ENCODE peak calls at places on chromosomes 5 and 9, in six cellular contexts. One of them, this sample, is unnamed.
A peak's percentile ranks its signal among the peaks of the same experiment; 100 is the strongest.

GRCh38 chr5:144187699-144188294 is 17.1 kb downstream of the KCTD16 start:
- DNase-seq in SW480: no peak
- DNase-seq in AG09309: peak; percentile 95
- DNase-seq in LHCN-M2: peak; percentile 91
- DNase-seq in aorta: peak; percentile 82
- DNase-seq in stimulated activated effector memory CD8-positive, alpha-beta T cell treated with anti-CD3 and anti-CD28 coated beads, Interleukin-12 subunit alpha, Interleukin-12 subunit beta, amount 100 ng/mL, for 72 hours: peak; percentile 40
- DNase-seq in this sample: peak; percentile 76

GRCh38 chr9:32969270-32969669 is 32.2 kb downstream of the APTX start:
- DNase-seq in SW480: no peak
- DNase-seq in AG09309: no peak
- DNase-seq in LHCN-M2: peak; percentile 79
- DNase-seq in aorta: no peak
- DNase-seq in stimulated activated effector memory CD8-positive, alpha-beta T cell treated with anti-CD3 and anti-CD28 coated beads, Interleukin-12 subunit alpha, Interleukin-12 subunit beta, amount 100 ng/mL, for 72 hours: no peak
- DNase-seq in this sample: no peak

GRCh38 chr5:10729320-10730133 is 31.5 kb downstream of the DAP start:
- DNase-seq in SW480: no peak
- DNase-seq in AG09309: no peak
- DNase-seq in LHCN-M2: no peak
- DNase-seq in aorta: peak; percentile 66
- DNase-seq in stimulated activated effector memory CD8-positive, alpha-beta T cell treated with anti-CD3 and anti-CD28 coated beads, Interleukin-12 subunit alpha, Interleukin-12 subunit beta, amount 100 ng/mL, for 72 hours: no peak
- DNase-seq in this sample: no peak

GRCh38 chr5:158434749-158435148 is 575.8 kb upstream of the CLINT1 start:
- DNase-seq in SW480: no peak
- DNase-seq in AG09309: no peak
- DNase-seq in LHCN-M2: no peak
- DNase-seq in aorta: no peak
- DNase-seq in stimulated activated effector memory CD8-positive, alpha-beta T cell treated with anti-CD3 and anti-CD28 coated beads, Interleukin-12 subunit alpha, Interleukin-12 subunit beta, amount 100 ng/mL, for 72 hours: no peak
- DNase-seq in this sample: no peak

GRCh38 chr9:114723926-114724325 is 41.9 kb upstream of the TEX48 start:
- DNase-seq in SW480: no peak
- DNase-seq in AG09309: no peak
- DNase-seq in LHCN-M2: peak; percentile 26
- DNase-seq in aorta: no peak
- DNase-seq in stimulated activated effector memory CD8-positive, alpha-beta T cell treated with anti-CD3 and anti-CD28 coated beads, Interleukin-12 subunit alpha, Interleukin-12 subunit beta, amount 100 ng/mL, for 72 hours: no peak
- DNase-seq in this sample: no peak

GRCh38 chr9:84667571-84668203 is 1.8 kb upstream of the NTRK2 start:
- DNase-seq in SW480: peak; percentile 62
- DNase-seq in AG09309: no peak
- DNase-seq in LHCN-M2: no peak
- DNase-seq in aorta: no peak
- DNase-seq in stimulated activated effector memory CD8-positive, alpha-beta T cell treated with anti-CD3 and anti-CD28 coated beads, Interleukin-12 subunit alpha, Interleukin-12 subunit beta, amount 100 ng/mL, for 72 hours: no peak
- DNase-seq in this sample: no peak

GRCh38 chr5:113053614-113054013 is 77.0 kb downstream of the DCP2 start:
- DNase-seq in SW480: no peak
- DNase-seq in AG09309: no peak
- DNase-seq in LHCN-M2: peak; percentile 82
- DNase-seq in aorta: no peak
- DNase-seq in stimulated activated effector memory CD8-positive, alpha-beta T cell treated with anti-CD3 and anti-CD28 coated beads, Interleukin-12 subunit alpha, Interleukin-12 subunit beta, amount 100 ng/mL, for 72 hours: no peak
- DNase-seq in this sample: no peak

GRCh38 chr5:58491216-58491892 is at the start of gene GAPT:
- DNase-seq in SW480: no peak
- DNase-seq in AG09309: no peak
- DNase-seq in LHCN-M2: no peak
- DNase-seq in aorta: no peak
- DNase-seq in stimulated activated effector memory CD8-positive, alpha-beta T cell treated with anti-CD3 and anti-CD28 coated beads, Interleukin-12 subunit alpha, Interleukin-12 subunit beta, amount 100 ng/mL, for 72 hours: no peak
- DNase-seq in this sample: no peak

GRCh38 chr9:72037571-72037970 is 22.8 kb downstream of the C9orf57 start:
- DNase-seq in SW480: no peak
- DNase-seq in AG09309: no peak
- DNase-seq in LHCN-M2: no peak
- DNase-seq in aorta: no peak
- DNase-seq in stimulated activated effector memory CD8-positive, alpha-beta T cell treated with anti-CD3 and anti-CD28 coated beads, Interleukin-12 subunit alpha, Interleukin-12 subunit beta, amount 100 ng/mL, for 72 hours: no peak
- DNase-seq in this sample: no peak

GRCh38 chr5:150626853-150627276 is 13.6 kb upstream of the SYNPO start:
- DNase-seq in SW480: no peak
- DNase-seq in AG09309: no peak
- DNase-seq in LHCN-M2: no peak
- DNase-seq in aorta: peak; percentile 81
- DNase-seq in stimulated activated effector memory CD8-positive, alpha-beta T cell treated with anti-CD3 and anti-CD28 coated beads, Interleukin-12 subunit alpha, Interleukin-12 subunit beta, amount 100 ng/mL, for 72 hours: no peak
- DNase-seq in this sample: peak; percentile 70

GRCh38 chr5:149464796-149465489 is 85.9 kb upstream of the IL17B start:
- DNase-seq in SW480: no peak
- DNase-seq in AG09309: no peak
- DNase-seq in LHCN-M2: no peak
- DNase-seq in aorta: peak; percentile 80
- DNase-seq in stimulated activated effector memory CD8-positive, alpha-beta T cell treated with anti-CD3 and anti-CD28 coated beads, Interleukin-12 subunit alpha, Interleukin-12 subunit beta, amount 100 ng/mL, for 72 hours: no peak
- DNase-seq in this sample: no peak

GRCh38 chr9:72290311-72290710 is 74.7 kb downstream of the ZFAND5 start:
- DNase-seq in SW480: no peak
- DNase-seq in AG09309: no peak
- DNase-seq in LHCN-M2: no peak
- DNase-seq in aorta: no peak
- DNase-seq in stimulated activated effector memory CD8-positive, alpha-beta T cell treated with anti-CD3 and anti-CD28 coated beads, Interleukin-12 subunit alpha, Interleukin-12 subunit beta, amount 100 ng/mL, for 72 hours: no peak
- DNase-seq in this sample: no peak

GRCh38 chr5:953535-954449 is 54.8 kb upstream of the NKD2 start:
- DNase-seq in SW480: no peak
- DNase-seq in AG09309: no peak
- DNase-seq in LHCN-M2: no peak
- DNase-seq in aorta: no peak
- DNase-seq in stimulated activated effector memory CD8-positive, alpha-beta T cell treated with anti-CD3 and anti-CD28 coated beads, Interleukin-12 subunit alpha, Interleukin-12 subunit beta, amount 100 ng/mL, for 72 hours: no peak
- DNase-seq in this sample: no peak

GRCh38 chr9:15155826-15156225 is 151.2 kb downstream of the TTC39B start:
- DNase-seq in SW480: no peak
- DNase-seq in AG09309: no peak
- DNase-seq in LHCN-M2: peak; percentile 33
- DNase-seq in aorta: peak; percentile 70
- DNase-seq in stimulated activated effector memory CD8-positive, alpha-beta T cell treated with anti-CD3 and anti-CD28 coated beads, Interleukin-12 subunit alpha, Interleukin-12 subunit beta, amount 100 ng/mL, for 72 hours: no peak
- DNase-seq in this sample: no peak

GRCh38 chr9:129777769-129778130 is 24.9 kb upstream of the PTGES start:
- DNase-seq in SW480: no peak
- DNase-seq in AG09309: no peak
- DNase-seq in LHCN-M2: no peak
- DNase-seq in aorta: no peak
- DNase-seq in stimulated activated effector memory CD8-positive, alpha-beta T cell treated with anti-CD3 and anti-CD28 coated beads, Interleukin-12 subunit alpha, Interleukin-12 subunit beta, amount 100 ng/mL, for 72 hours: no peak
- DNase-seq in this sample: no peak

GRCh38 chr9:5113523-5113922 is 71.9 kb downstream of the INSL6 start:
- DNase-seq in SW480: no peak
- DNase-seq in AG09309: no peak
- DNase-seq in LHCN-M2: no peak
- DNase-seq in aorta: no peak
- DNase-seq in stimulated activated effector memory CD8-positive, alpha-beta T cell treated with anti-CD3 and anti-CD28 coated beads, Interleukin-12 subunit alpha, Interleukin-12 subunit beta, amount 100 ng/mL, for 72 hours: no peak
- DNase-seq in this sample: no peak

GRCh38 chr5:151236888-151237287 is 13.0 kb upstream of the CCDC69 start:
- DNase-seq in SW480: no peak
- DNase-seq in AG09309: no peak
- DNase-seq in LHCN-M2: no peak
- DNase-seq in aorta: no peak
- DNase-seq in stimulated activated effector memory CD8-positive, alpha-beta T cell treated with anti-CD3 and anti-CD28 coated beads, Interleukin-12 subunit alpha, Interleukin-12 subunit beta, amount 100 ng/mL, for 72 hours: no peak
- DNase-seq in this sample: no peak

GRCh38 chr9:115615821-115616665 is 498.1 kb upstream of the TNC start:
- DNase-seq in SW480: no peak
- DNase-seq in AG09309: peak; percentile 76
- DNase-seq in LHCN-M2: peak; percentile 95
- DNase-seq in aorta: no peak
- DNase-seq in stimulated activated effector memory CD8-positive, alpha-beta T cell treated with anti-CD3 and anti-CD28 coated beads, Interleukin-12 subunit alpha, Interleukin-12 subunit beta, amount 100 ng/mL, for 72 hours: no peak
- DNase-seq in this sample: no peak

GRCh38 chr9:2087500-2088313 is 72.6 kb downstream of the SMARCA2 start:
- DNase-seq in SW480: peak; percentile 47
- DNase-seq in AG09309: no peak
- DNase-seq in LHCN-M2: peak; percentile 58
- DNase-seq in aorta: no peak
- DNase-seq in stimulated activated effector memory CD8-positive, alpha-beta T cell treated with anti-CD3 and anti-CD28 coated beads, Interleukin-12 subunit alpha, Interleukin-12 subunit beta, amount 100 ng/mL, for 72 hours: no peak
- DNase-seq in this sample: no peak

GRCh38 chr5:14296533-14297331 is 153.6 kb downstream of the TRIO start:
- DNase-seq in SW480: no peak
- DNase-seq in AG09309: no peak
- DNase-seq in LHCN-M2: no peak
- DNase-seq in aorta: no peak
- DNase-seq in stimulated activated effector memory CD8-positive, alpha-beta T cell treated with anti-CD3 and anti-CD28 coated beads, Interleukin-12 subunit alpha, Interleukin-12 subunit beta, amount 100 ng/mL, for 72 hours: no peak
- DNase-seq in this sample: no peak